ENCODE peak calls at places on chromosomes 13 and 19, in six cellular contexts. One of them, this sample, is unnamed.
A peak's percentile ranks its signal among the peaks of the same experiment; 100 is the strongest.

GRCh38 chr13:99425485-99426341 is 75.6 kb upstream of the TM9SF2 start:
- DNase-seq in coronary artery: peak; percentile 66
- DNase-seq in hepatocyte: no peak
- DNase-seq in fibroblast of pulmonary artery: no peak
- DNase-seq in body of pancreas: no peak
- DNase-seq in left ventricle myocardium inferior: peak; percentile 39
- DNase-seq in this sample: no peak

GRCh38 chr13:59690857-59691500 is 472.7 kb downstream of the DIAPH3 start:
- DNase-seq in hepatocyte: no peak
- DNase-seq in coronary artery: no peak
- DNase-seq in left ventricle myocardium inferior: no peak
- DNase-seq in body of pancreas: no peak
- DNase-seq in fibroblast of pulmonary artery: no peak
- DNase-seq in this sample: no peak

GRCh38 chr13:67063036-67063435 is 167.1 kb downstream of the PCDH9 start:
- DNase-seq in hepatocyte: no peak
- DNase-seq in left ventricle myocardium inferior: no peak
- DNase-seq in fibroblast of pulmonary artery: no peak
- DNase-seq in coronary artery: no peak
- DNase-seq in body of pancreas: no peak
- DNase-seq in this sample: no peak

GRCh38 chr19:17405250-17406038 is at the start of gene BST2:
- DNase-seq in body of pancreas: peak; percentile 69
- DNase-seq in fibroblast of pulmonary artery: peak; percentile 59
- DNase-seq in coronary artery: no peak
- DNase-seq in left ventricle myocardium inferior: peak; percentile 46
- DNase-seq in hepatocyte: peak; percentile 52
- DNase-seq in this sample: peak; percentile 15

GRCh38 chr13:85896516-85897450 is 97.6 kb upstream of the SLITRK6 start:
- DNase-seq in hepatocyte: no peak
- DNase-seq in left ventricle myocardium inferior: no peak
- DNase-seq in body of pancreas: no peak
- DNase-seq in coronary artery: no peak
- DNase-seq in fibroblast of pulmonary artery: no peak
- DNase-seq in this sample: peak; percentile 98

GRCh38 chr19:7862413-7862951 is 11.7 kb downstream of the PRR36 start:
- DNase-seq in hepatocyte: peak; percentile 93
- DNase-seq in left ventricle myocardium inferior: peak; percentile 35
- DNase-seq in body of pancreas: peak; percentile 50
- DNase-seq in coronary artery: no peak
- DNase-seq in fibroblast of pulmonary artery: peak; percentile 46
- DNase-seq in this sample: peak; percentile 88

GRCh38 chr13:94701313-94702180 is 10.8 kb downstream of the SOX21 start:
- DNase-seq in left ventricle myocardium inferior: no peak
- DNase-seq in fibroblast of pulmonary artery: no peak
- DNase-seq in coronary artery: no peak
- DNase-seq in hepatocyte: no peak
- DNase-seq in body of pancreas: no peak
- DNase-seq in this sample: no peak

GRCh38 chr19:1746401-1747284 is 6.7 kb upstream of the ONECUT3 start:
- DNase-seq in hepatocyte: no peak
- DNase-seq in body of pancreas: no peak
- DNase-seq in fibroblast of pulmonary artery: peak; percentile 52
- DNase-seq in coronary artery: no peak
- DNase-seq in left ventricle myocardium inferior: no peak
- DNase-seq in this sample: peak; percentile 90

GRCh38 chr13:91946498-91947070 is 548.2 kb downstream of the GPC5 start:
- DNase-seq in body of pancreas: peak; percentile 6
- DNase-seq in fibroblast of pulmonary artery: peak; percentile 33
- DNase-seq in left ventricle myocardium inferior: no peak
- DNase-seq in coronary artery: no peak
- DNase-seq in hepatocyte: peak; percentile 57
- DNase-seq in this sample: peak; percentile 30

GRCh38 chr19:21143846-21144245 is 2.0 kb downstream of the ZNF431 start:
- DNase-seq in left ventricle myocardium inferior: no peak
- DNase-seq in coronary artery: no peak
- DNase-seq in hepatocyte: no peak
- DNase-seq in fibroblast of pulmonary artery: no peak
- DNase-seq in body of pancreas: no peak
- DNase-seq in this sample: peak; percentile 97

GRCh38 chr19:16326401-16327130 is 1.9 kb downstream of the KLF2 start:
- DNase-seq in left ventricle myocardium inferior: no peak
- DNase-seq in hepatocyte: no peak
- DNase-seq in body of pancreas: no peak
- DNase-seq in fibroblast of pulmonary artery: peak; percentile 61
- DNase-seq in coronary artery: peak; percentile 81
- DNase-seq in this sample: no peak

GRCh38 chr19:10104665-10105221 is 1.4 kb upstream of the PPAN start:
- DNase-seq in coronary artery: no peak
- DNase-seq in body of pancreas: no peak
- DNase-seq in left ventricle myocardium inferior: no peak
- DNase-seq in fibroblast of pulmonary artery: no peak
- DNase-seq in hepatocyte: no peak
- DNase-seq in this sample: no peak

GRCh38 chr19:42282810-42283247 is 13.8 kb downstream of the CIC start:
- DNase-seq in left ventricle myocardium inferior: no peak
- DNase-seq in body of pancreas: no peak
- DNase-seq in coronary artery: peak; percentile 75
- DNase-seq in fibroblast of pulmonary artery: no peak
- DNase-seq in hepatocyte: no peak
- DNase-seq in this sample: no peak

GRCh38 chr13:97228850-97229521 is 6.9 kb downstream of the MBNL2 start:
- DNase-seq in body of pancreas: no peak
- DNase-seq in fibroblast of pulmonary artery: peak; percentile 83
- DNase-seq in left ventricle myocardium inferior: no peak
- DNase-seq in coronary artery: no peak
- DNase-seq in hepatocyte: no peak
- DNase-seq in this sample: no peak

GRCh38 chr13:29791508-29791907 is 58.9 kb downstream of the UBL3 start:
- DNase-seq in body of pancreas: no peak
- DNase-seq in coronary artery: no peak
- DNase-seq in fibroblast of pulmonary artery: no peak
- DNase-seq in left ventricle myocardium inferior: no peak
- DNase-seq in hepatocyte: no peak
- DNase-seq in this sample: no peak

GRCh38 chr13:38888309-38888708 is 102.3 kb downstream of the STOML3 start:
- DNase-seq in fibroblast of pulmonary artery: no peak
- DNase-seq in coronary artery: no peak
- DNase-seq in left ventricle myocardium inferior: no peak
- DNase-seq in body of pancreas: no peak
- DNase-seq in hepatocyte: no peak
- DNase-seq in this sample: peak; percentile 83

GRCh38 chr19:42092350-42092749 is 16.4 kb downstream of the ZNF574 start:
- DNase-seq in fibroblast of pulmonary artery: peak; percentile 26
- DNase-seq in left ventricle myocardium inferior: no peak
- DNase-seq in coronary artery: no peak
- DNase-seq in hepatocyte: no peak
- DNase-seq in body of pancreas: peak; percentile 53
- DNase-seq in this sample: peak; percentile 54

GRCh38 chr19:35915508-35915907 is 7.4 kb upstream of the TYROBP start:
- DNase-seq in left ventricle myocardium inferior: no peak
- DNase-seq in hepatocyte: no peak
- DNase-seq in fibroblast of pulmonary artery: no peak
- DNase-seq in body of pancreas: no peak
- DNase-seq in coronary artery: no peak
- DNase-seq in this sample: no peak
- TF ChIP-seq CTCF in left ventricle myocardium inferior: no peak
- TF ChIP-seq CTCF in hepatocyte: no peak
- TF ChIP-seq CTCF in fibroblast of pulmonary artery: no peak
- TF ChIP-seq CTCF in body of pancreas: no peak
- TF ChIP-seq CTCF in coronary artery: no peak
- TF ChIP-seq CTCF in this sample: no peak

GRCh38 chr19:48443262-48443661 is 2.5 kb upstream of the GRWD1 start:
- DNase-seq in hepatocyte: no peak
- DNase-seq in body of pancreas: peak; percentile 66
- DNase-seq in coronary artery: no peak
- DNase-seq in fibroblast of pulmonary artery: no peak
- DNase-seq in left ventricle myocardium inferior: no peak
- DNase-seq in this sample: peak; percentile 14
- H3K4me3 ChIP-seq in hepatocyte: no peak overlapping the region
- H3K4me3 ChIP-seq in body of pancreas: no peak overlapping the region
- H3K4me3 ChIP-seq in coronary artery: peak overlapping the region; percentile 91
- H3K4me3 ChIP-seq in fibroblast of pulmonary artery: no peak overlapping the region
- H3K4me3 ChIP-seq in left ventricle myocardium inferior: peak overlapping the region; percentile 96
- H3K4me3 ChIP-seq in this sample: no peak overlapping the region

DNA sequence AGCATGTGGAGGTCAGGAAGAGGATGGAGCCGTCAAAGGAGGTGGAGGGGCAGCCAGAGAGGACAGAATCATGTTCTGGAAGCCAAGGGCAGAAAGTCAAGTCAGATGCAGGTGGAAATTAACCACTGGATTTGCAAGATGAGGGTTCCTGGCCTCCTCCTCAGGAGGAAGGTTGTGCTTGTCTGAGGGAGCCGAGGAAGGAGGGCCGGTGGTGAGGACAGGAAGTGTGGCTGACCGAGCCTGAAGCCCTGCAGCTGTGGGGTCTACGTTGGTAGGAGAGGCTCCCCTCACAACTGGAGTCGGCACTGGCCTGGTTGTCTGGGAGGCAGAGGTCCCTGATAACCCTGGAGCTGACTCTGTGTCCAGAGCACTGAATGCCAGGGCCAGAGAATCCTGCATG is 15.4 kb upstream of the DHDH start:
- DNase-seq in body of pancreas: no peak
- DNase-seq in hepatocyte: no peak
- DNase-seq in left ventricle myocardium inferior: no peak
- DNase-seq in fibroblast of pulmonary artery: no peak
- DNase-seq in coronary artery: no peak
- DNase-seq in this sample: no peak
- TF ChIP-seq CTCF in body of pancreas: no peak
- TF ChIP-seq CTCF in hepatocyte: no peak
- TF ChIP-seq CTCF in left ventricle myocardium inferior: no peak
- TF ChIP-seq CTCF in fibroblast of pulmonary artery: no peak
- TF ChIP-seq CTCF in coronary artery: no peak
- TF ChIP-seq CTCF in this sample: no peak

DNA sequence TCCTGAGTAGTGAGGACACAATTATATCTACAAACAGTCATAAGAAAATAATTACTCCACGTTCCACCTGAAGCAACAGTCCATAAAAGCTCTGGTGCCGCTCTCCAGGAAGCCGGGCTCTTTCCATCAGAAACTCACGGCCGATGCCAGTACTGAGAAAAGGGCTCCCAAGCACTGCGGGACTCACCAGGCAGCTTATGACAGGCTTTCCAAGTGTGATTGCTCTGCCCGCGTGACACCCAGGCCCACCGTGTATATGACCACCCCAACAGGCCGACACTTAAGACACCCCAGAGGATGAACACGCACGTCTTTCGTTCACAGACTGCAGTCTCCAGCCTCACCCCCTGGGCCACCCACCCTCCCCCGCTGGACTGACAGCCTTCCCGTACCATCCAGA is 199.0 kb downstream of the UQCRFS1 start:
- DNase-seq in fibroblast of pulmonary artery: no peak
- DNase-seq in hepatocyte: no peak
- DNase-seq in body of pancreas: no peak
- DNase-seq in coronary artery: no peak
- DNase-seq in left ventricle myocardium inferior: no peak
- DNase-seq in this sample: no peak
- H3K4me3 ChIP-seq in fibroblast of pulmonary artery: no peak overlapping the region
- H3K4me3 ChIP-seq in hepatocyte: no peak overlapping the region
- H3K4me3 ChIP-seq in body of pancreas: no peak overlapping the region
- H3K4me3 ChIP-seq in coronary artery: no peak overlapping the region
- H3K4me3 ChIP-seq in left ventricle myocardium inferior: no peak overlapping the region
- H3K4me3 ChIP-seq in this sample: no peak overlapping the region

GRCh38 chr19:4624301-4624700 is 15.0 kb upstream of the TNFAIP8L1 start:
- DNase-seq in body of pancreas: no peak
- DNase-seq in left ventricle myocardium inferior: no peak
- DNase-seq in fibroblast of pulmonary artery: no peak
- DNase-seq in hepatocyte: no peak
- DNase-seq in coronary artery: no peak
- DNase-seq in this sample: no peak

GRCh38 chr19:4619668-4620294 is 19.5 kb upstream of the TNFAIP8L1 start:
- DNase-seq in left ventricle myocardium inferior: no peak
- DNase-seq in coronary artery: no peak
- DNase-seq in fibroblast of pulmonary artery: no peak
- DNase-seq in body of pancreas: no peak
- DNase-seq in hepatocyte: no peak
- DNase-seq in this sample: no peak

GRCh38 chr19:4622695-4623421 is 16.5 kb upstream of the TNFAIP8L1 start:
- DNase-seq in body of pancreas: no peak
- DNase-seq in fibroblast of pulmonary artery: no peak
- DNase-seq in left ventricle myocardium inferior: no peak
- DNase-seq in hepatocyte: peak; percentile 30
- DNase-seq in coronary artery: no peak
- DNase-seq in this sample: no peak

GRCh38 chr19:4620675-4621074 is 18.6 kb upstream of the TNFAIP8L1 start:
- DNase-seq in body of pancreas: no peak
- DNase-seq in left ventricle myocardium inferior: no peak
- DNase-seq in hepatocyte: no peak
- DNase-seq in fibroblast of pulmonary artery: no peak
- DNase-seq in coronary artery: no peak
- DNase-seq in this sample: no peak

DNA sequence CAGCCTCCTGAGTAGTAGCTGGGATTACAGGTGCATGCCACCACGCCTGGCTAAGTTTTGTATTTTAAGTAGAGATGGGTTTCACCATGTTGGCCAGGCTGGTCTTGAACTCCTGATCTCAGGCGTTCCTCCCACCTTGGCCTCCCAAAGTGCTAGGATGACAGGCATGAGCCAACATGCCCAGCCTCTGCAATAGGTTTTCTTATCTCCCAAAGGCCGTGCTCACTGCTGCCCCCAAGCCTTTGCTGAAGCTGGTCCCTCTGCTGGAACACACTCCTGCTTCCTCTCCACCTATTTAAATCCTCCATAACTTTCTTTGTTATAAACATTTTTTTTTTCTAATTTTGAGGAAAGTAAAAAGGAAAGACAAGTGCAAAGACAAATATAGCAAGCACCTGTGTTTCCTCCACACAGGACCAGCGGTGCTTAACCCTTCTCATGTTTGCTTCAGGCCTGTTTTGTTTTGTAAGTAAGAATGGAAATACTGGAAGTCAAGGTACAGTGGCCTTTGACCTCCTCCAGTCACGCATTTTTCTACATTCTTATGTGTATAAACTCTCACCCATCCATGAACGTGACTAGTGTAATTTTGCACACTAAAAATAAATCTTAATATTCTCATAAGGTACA is 14.5 kb upstream of the TNFAIP8L1 start:
- DNase-seq in left ventricle myocardium inferior: no peak
- DNase-seq in coronary artery: no peak
- DNase-seq in hepatocyte: peak; percentile 48
- DNase-seq in fibroblast of pulmonary artery: peak; percentile 39
- DNase-seq in body of pancreas: no peak
- DNase-seq in this sample: peak; percentile 47
- TF ChIP-seq CTCF in left ventricle myocardium inferior: peak; percentile 25
- TF ChIP-seq CTCF in coronary artery: no peak
- TF ChIP-seq CTCF in hepatocyte: peak; percentile 34
- TF ChIP-seq CTCF in fibroblast of pulmonary artery: peak; percentile 42
- TF ChIP-seq CTCF in body of pancreas: no peak
- TF ChIP-seq CTCF in this sample: peak; percentile 38

GRCh38 chr13:64186503-64186902 is 2770.9 kb upstream of the PCDH20 start:
- DNase-seq in body of pancreas: no peak
- DNase-seq in left ventricle myocardium inferior: no peak
- DNase-seq in hepatocyte: no peak
- DNase-seq in coronary artery: no peak
- DNase-seq in fibroblast of pulmonary artery: peak; percentile 23
- DNase-seq in this sample: no peak
- H3K4me3 ChIP-seq in body of pancreas: no peak overlapping the region
- H3K4me3 ChIP-seq in left ventricle myocardium inferior: no peak overlapping the region
- H3K4me3 ChIP-seq in hepatocyte: no peak overlapping the region
- H3K4me3 ChIP-seq in coronary artery: no peak overlapping the region
- H3K4me3 ChIP-seq in fibroblast of pulmonary artery: no peak overlapping the region
- H3K4me3 ChIP-seq in this sample: no peak overlapping the region